ENCODE peak calls at places on chromosome 16, in four cellular contexts. O is GM23338, S is endodermal cell, Z is cardiac fibroblast. A is an unnamed sample.

GRCh38 chr16:78952630-78953029 is 647.9 kb downstream of the MAF start:
- DNase-seq in O (no peak), S (no peak), Z (no peak), A (no peak)

GRCh38 chr16:50878966-50879615 is 137.2 kb downstream of the CYLD start:
- DNase-seq in O (peak; percentile 64), S (no peak), Z (no peak), A (no peak)

GRCh38 chr16:19607610-19608280 is 52.2 kb downstream of the VPS35L start:
- DNase-seq in O (no peak), S (no peak), Z (peak; percentile 42), A (no peak)

GRCh38 chr16:77558786-77559185 is 124.0 kb upstream of the ADAMTS18 start:
- DNase-seq in O (no peak), S (no peak), Z (no peak), A (no peak)

GRCh38 chr16:12120331-12120981 is 143.9 kb downstream of the SNX29 start:
- DNase-seq in O (no peak), S (no peak), Z (peak; percentile 74), A (no peak)

GRCh38 chr16:78778724-78779004 is 679.2 kb downstream of the WWOX start:
- DNase-seq in O (no peak), S (no peak), Z (no peak), A (no peak)

GRCh38 chr16:63655846-63656245 is 1466.0 kb downstream of the CDH11 start:
- DNase-seq in O (peak; percentile 3), S (no peak), Z (no peak), A (no peak)

GRCh38 chr16:23700509-23700908 is 12.5 kb downstream of the ERN2 start:
- DNase-seq in O (peak; percentile 74), S (peak; percentile 82), Z (no peak), A (no peak)

GRCh38 chr16:57479422-57480126 is 6.7 kb downstream of the DOK4 start:
- DNase-seq in O (peak; percentile 86), S (peak; percentile 88), Z (peak; percentile 81), A (no peak)

GRCh38 chr16:85103096-85104079 is 8.9 kb downstream of the CIBAR2 start:
- DNase-seq in O (no peak), S (no peak), Z (no peak), A (no peak)

GRCh38 chr16:66326995-66327513 is 39.4 kb upstream of the CDH5 start:
- DNase-seq in O (no peak), S (peak; percentile 67), Z (no peak), A (no peak)

GRCh38 chr16:80060470-80060869 is 459.9 kb upstream of the MAF start:
- DNase-seq in O (no peak), S (no peak), Z (no peak), A (no peak)

GRCh38 chr16:85663891-85664321 is 24.8 kb downstream of the GINS2 start:
- DNase-seq in O (no peak), S (no peak), Z (no peak), A (no peak)

GRCh38 chr16:17305694-17306093 is 165.1 kb downstream of the XYLT1 start:
- DNase-seq in O (no peak), S (no peak), Z (no peak), A (no peak)

GRCh38 chr16:69150146-69150865 is 17.9 kb downstream of the UTP4 start:
- DNase-seq in O (peak; percentile 92), S (peak; percentile 80), Z (peak; percentile 89), A (no peak)

GRCh38 chr16:50771366-50771765 is 29.5 kb downstream of the CYLD start:
- DNase-seq in O (no peak), S (no peak), Z (no peak), A (no peak)

GRCh38 chr16:66026211-66026610 is 340.3 kb upstream of the CDH5 start:
- DNase-seq in O (peak; percentile 80), S (peak; percentile 72), Z (peak; percentile 43), A (no peak)

GRCh38 chr16:49189286-49189685 is 92.4 kb downstream of the CBLN1 start:
- DNase-seq in O (no peak), S (no peak), Z (no peak), A (no peak)

GRCh38 chr16:69465083-69465721 is 40.8 kb downstream of the CYB5B start:
- DNase-seq in O (no peak), S (no peak), Z (peak; percentile 25), A (no peak)

GRCh38 chr16:51523400-51523799 is 372.3 kb upstream of the SALL1 start:
- DNase-seq in O (no peak), S (no peak), Z (peak; percentile 31), A (peak; percentile 46)

GRCh38 chr16:16996830-16997229 is 473.9 kb downstream of the XYLT1 start:
- DNase-seq in O (peak; percentile 59), S (peak; percentile 74), Z (no peak), A (no peak)

GRCh38 chr16:84603115-84603816 is 14.6 kb downstream of the COTL1 start:
- DNase-seq in O (no peak), S (no peak), Z (peak; percentile 97), A (peak; percentile 86)

GRCh38 chr16:27826893-27827289 is 236.6 kb downstream of the GSG1L start:
- DNase-seq in O (no peak), S (no peak), Z (no peak), A (no peak)

GRCh38 chr16:57470683-57471082 is 8.2 kb downstream of the POLR2C start:
- DNase-seq in O (no peak), S (no peak), Z (peak; percentile 81), A (no peak)

GRCh38 chr16:2707368-2708289 is 12.4 kb downstream of the PRSS27 start:
- DNase-seq in O (no peak), S (no peak), Z (no peak), A (no peak)

GRCh38 chr16:57023541-57024249 is 34.3 kb downstream of the NLRC5 start:
- DNase-seq in O (no peak), S (no peak), Z (no peak), A (no peak)

GRCh38 chr16:11610121-11610505 is 23.4 kb upstream of the LITAF start:
- DNase-seq in O (no peak), S (no peak), Z (no peak), A (no peak)

GRCh38 chr16:57694556-57695377 is at the start of gene DRC7:
- DNase-seq in O (peak; percentile 93), S (peak; percentile 89), Z (peak; percentile 56), A (peak; percentile 7)

GRCh38 chr16:30896890-30897730 is 696 bp downstream of the CTF1 start:
- DNase-seq in O (peak; percentile 98), S (peak; percentile 97), Z (peak; percentile 92), A (no peak)

GRCh38 chr16:70703041-70703834 is 17.4 kb upstream of the MTSS2 start:
- DNase-seq in O (peak; percentile 70), S (peak; percentile 86), Z (peak; percentile 66), A (no peak)

GRCh38 chr16:80202831-80203230 is 338.0 kb upstream of the DYNLRB2 start:
- DNase-seq in O (no peak), S (no peak), Z (no peak), A (no peak)

GRCh38 chr16:85656351-85657266 is 32.1 kb downstream of the GINS2 start:
- DNase-seq in O (no peak), S (no peak), Z (no peak), A (no peak)

GRCh38 chr16:11233727-11234376 is 22.2 kb downstream of the SOCS1 start:
- DNase-seq in O (peak; percentile 64), S (peak; percentile 64), Z (no peak), A (no peak)

GRCh38 chr16:31072540-31073072 is 1.4 kb downstream of the ZNF668 start:
- DNase-seq in O (peak; percentile 30), S (peak; percentile 63), Z (peak; percentile 43), A (no peak)

GRCh38 chr16:6131526-6132050 is 1034.0 kb upstream of the EEF2KMT start:
- DNase-seq in O (no peak), S (no peak), Z (no peak), A (no peak)

GRCh38 chr16:25996052-25996451 is 304.3 kb downstream of the HS3ST4 start:
- DNase-seq in O (peak; percentile 41), S (no peak), Z (no peak), A (no peak)
- TF ChIP-seq CTCF in O (peak; percentile 34), S (peak; percentile 61), Z (no peak), A (peak; percentile 10)

DNA sequence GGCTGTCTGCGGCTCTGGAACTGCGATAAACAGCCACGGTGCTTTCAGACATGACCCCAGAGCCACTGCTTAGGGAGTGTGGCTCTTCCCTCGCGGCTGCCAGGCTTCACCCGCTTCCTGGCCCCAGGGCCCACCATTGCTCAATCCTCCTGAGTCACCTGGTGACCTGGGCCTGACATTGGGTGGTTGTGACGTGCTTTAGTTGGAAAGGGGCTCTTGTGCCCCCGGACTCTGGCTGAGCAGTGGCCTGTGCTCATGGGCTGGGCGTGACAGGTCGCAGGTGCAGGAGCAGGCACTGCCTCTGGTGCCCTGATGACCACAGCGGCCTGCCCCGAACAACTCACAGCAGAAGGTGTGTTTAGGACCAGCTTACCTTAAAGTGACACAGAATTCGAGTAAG is 8.6 kb upstream of the NUDT16L1 start:
- DNase-seq in O (no peak), S (no peak), Z (no peak), A (no peak)
- TF ChIP-seq CTCF in O (no peak), S (no peak), Z (no peak), A (no peak)

GRCh38 chr16:87746178-87746577 is 19.6 kb downstream of the KLHDC4 start:
- DNase-seq in O (no peak), S (no peak), Z (no peak), A (no peak)
- TF ChIP-seq CTCF in O (no peak), S (no peak), Z (no peak), A (no peak)

GRCh38 chr16:1489077-1489476 is 333 bp upstream of the PTX4 start:
- DNase-seq in O (no peak), S (no peak), Z (no peak), A (no peak)

GRCh38 chr16:1493746-1494094 is 560 bp downstream of the TELO2 start:
- DNase-seq in O (peak; percentile 43), S (no peak), Z (no peak), A (no peak)

GRCh38 chr16:1492923-1493745 is at the start of gene TELO2:
- DNase-seq in O (peak; percentile 82), S (peak; percentile 93), Z (peak; percentile 85), A (no peak)

GRCh38 chr16:1492082-1492922 is 858 bp upstream of the TELO2 start:
- DNase-seq in O (no peak), S (no peak), Z (no peak), A (no peak)

GRCh38 chr16:1491327-1491726 is 1.8 kb upstream of the TELO2 start:
- DNase-seq in O (peak; percentile 46), S (no peak), Z (no peak), A (no peak)
- TF ChIP-seq CTCF in O (peak; percentile 20), S (no peak), Z (no peak), A (no peak)

DNA sequence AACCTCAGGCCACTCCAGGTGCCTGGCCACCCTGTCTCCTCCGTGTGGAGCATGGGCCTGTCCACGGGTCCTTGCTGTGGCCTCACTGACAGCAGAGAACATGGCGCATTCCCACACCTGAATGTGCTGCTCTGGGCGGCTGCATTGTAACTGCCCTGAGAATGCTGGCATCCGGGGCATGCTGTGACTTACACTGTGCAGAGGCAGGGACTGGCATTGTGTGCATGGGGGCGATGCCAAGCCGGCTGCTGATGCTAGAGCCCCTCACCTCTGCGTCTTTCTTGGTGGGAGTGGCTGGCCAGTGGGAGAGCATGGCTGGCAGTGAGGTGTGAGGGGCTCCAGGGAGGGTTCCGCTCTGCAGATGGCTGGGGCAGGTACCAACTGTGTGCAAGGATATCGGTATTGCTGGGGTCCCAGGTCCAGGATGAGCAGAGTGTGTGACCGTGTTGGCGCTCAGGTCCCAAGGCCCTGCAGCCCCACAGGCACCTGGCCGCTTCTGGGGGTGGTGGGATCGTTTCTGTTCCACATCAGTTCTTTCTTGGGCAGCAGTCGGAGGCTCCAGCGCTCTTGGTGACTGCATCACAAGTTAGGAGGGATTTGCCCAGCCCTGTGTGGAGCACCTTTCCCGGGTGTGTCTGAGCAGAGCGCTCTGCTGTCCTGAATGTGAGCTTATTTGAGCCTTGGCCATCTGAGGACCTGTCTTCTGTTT is 94.7 kb downstream of the NPIPB11 start:
- DNase-seq in O (no peak), S (no peak), Z (no peak), A (no peak)
- TF ChIP-seq CTCF in O (no peak), S (no peak), Z (no peak), A (no peak)